ENCODE peak calls at places on chromosomes 5 and 9, in six cellular contexts. W, Z, X, O, I and E are unnamed samples.

GRCh38 chr5:151234476-151235238 is 10.8 kb upstream of the CCDC69 start:
- DNase-seq in W (no peak), Z (peak; percentile 33), X (peak; percentile 88), O (no peak), I (no peak), E (peak; percentile 21)

GRCh38 chr9:98980291-98980690 is 36.6 kb downstream of the COL15A1 start:
- DNase-seq in W (no peak), Z (no peak), X (no peak), O (no peak), I (no peak), E (no peak)

GRCh38 chr5:67879619-67880357 is 335.8 kb upstream of the PIK3R1 start:
- DNase-seq in W (peak; percentile 78), Z (peak; percentile 53), X (no peak), O (peak; percentile 84), I (no peak), E (no peak)

GRCh38 chr5:97979740-97980139 is 793.7 kb upstream of the RGMB start:
- DNase-seq in W (no peak), Z (peak; percentile 85), X (no peak), O (no peak), I (no peak), E (no peak)

GRCh38 chr9:100474082-100474949 is 1.4 kb downstream of the TMEFF1 start:
- DNase-seq in W (peak; percentile 23), Z (no peak), X (no peak), O (peak; percentile 23), I (peak; percentile 71), E (no peak)

GRCh38 chr9:73050887-73051550 is 98.2 kb upstream of the ALDH1A1 start:
- DNase-seq in W (no peak), Z (no peak), X (no peak), O (no peak), I (no peak), E (no peak)

GRCh38 chr5:68682400-68683152 is 411.2 kb upstream of the SLC30A5 start:
- DNase-seq in W (peak; percentile 11), Z (no peak), X (no peak), O (no peak), I (no peak), E (no peak)

GRCh38 chr5:1795931-1796330 is 3.7 kb downstream of the MRPL36 start:
- DNase-seq in W (no peak), Z (no peak), X (no peak), O (no peak), I (no peak), E (no peak)

GRCh38 chr5:140821375-140822280 is at the start of gene PCDHA5:
- DNase-seq in W (peak; percentile 13), Z (no peak), X (no peak), O (peak; percentile 33), I (no peak), E (no peak)

GRCh38 chr5:156093024-156093423 is 233.9 kb upstream of the SGCD start:
- DNase-seq in W (no peak), Z (no peak), X (no peak), O (no peak), I (no peak), E (no peak)

GRCh38 chr9:69255591-69255990 is 69.4 kb upstream of the ENTREP1 start:
- DNase-seq in W (no peak), Z (no peak), X (no peak), O (no peak), I (no peak), E (no peak)

GRCh38 chr5:137831526-137831925 is 36.1 kb upstream of the MYOT start:
- DNase-seq in W (no peak), Z (peak; percentile 49), X (no peak), O (no peak), I (no peak), E (no peak)
- TF ChIP-seq CTCF in W (no peak), Z (peak; percentile 28), X (peak; percentile 35), O (no peak), I (peak; percentile 55), E (no peak)

DNA sequence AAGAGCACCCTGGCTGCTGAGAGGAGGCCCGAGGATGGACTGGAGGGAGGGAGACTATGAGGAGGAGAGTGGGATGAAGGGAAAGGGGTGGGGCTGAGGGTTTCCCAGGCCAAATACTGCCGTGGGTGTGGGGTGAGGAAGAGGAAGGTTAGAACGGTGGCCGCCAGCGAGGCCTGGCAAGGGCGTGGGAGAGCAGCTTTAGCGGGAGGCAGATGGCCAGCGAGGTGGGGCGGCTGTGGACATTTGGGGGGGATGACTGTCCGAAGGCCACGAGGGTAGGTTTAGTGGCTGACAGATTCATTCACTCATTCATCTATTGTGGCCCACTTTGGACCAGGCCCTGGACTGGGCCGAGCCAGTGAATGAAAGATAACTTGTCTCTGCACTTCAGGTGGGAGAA is 47.8 kb upstream of the NEURL1B start:
- DNase-seq in W (no peak), Z (no peak), X (no peak), O (no peak), I (no peak), E (no peak)
- TF ChIP-seq CTCF in W (no peak), Z (no peak), X (no peak), O (no peak), I (no peak), E (no peak)

DNA sequence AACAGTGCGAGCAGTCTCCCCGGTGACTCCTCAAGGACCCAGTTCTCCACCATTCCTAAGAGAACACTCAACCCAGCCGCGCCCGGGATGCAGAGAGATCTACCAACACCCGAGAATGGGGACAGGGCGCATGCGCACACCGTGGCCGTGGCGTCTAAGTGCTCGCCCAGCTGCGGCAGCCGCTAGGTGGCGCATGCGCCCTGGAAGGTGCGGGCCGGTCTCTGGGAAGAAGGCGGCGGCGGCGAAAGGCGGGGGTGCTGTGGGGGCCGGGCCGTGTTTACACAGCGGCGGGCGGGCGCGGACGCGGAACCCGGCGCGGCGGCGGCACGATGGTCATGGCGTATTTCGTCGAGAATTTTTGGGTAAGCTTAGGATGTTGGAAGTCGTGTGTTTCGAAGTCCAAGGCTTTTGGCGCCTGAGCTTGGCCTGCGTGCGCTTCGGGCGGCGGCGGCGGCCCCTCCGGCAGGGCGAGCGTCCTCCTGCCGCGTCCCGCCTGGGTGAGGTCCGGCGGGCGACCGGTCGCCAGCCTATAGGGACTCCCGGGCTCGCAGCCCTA is at the start of gene FCHO2:
- DNase-seq in W (peak; percentile 96), Z (peak; percentile 97), X (peak; percentile 100), O (peak; percentile 99), I (peak; percentile 99), E (peak; percentile 98)
- TF ChIP-seq CTCF in W (peak; percentile 79), Z (peak; percentile 81), X (peak; percentile 76), O (peak; percentile 63), I (peak; percentile 92), E (peak; percentile 70)

GRCh38 chr9:121026260-121026691 is 23.8 kb downstream of the C5 start:
- DNase-seq in W (peak; percentile 32), Z (no peak), X (no peak), O (no peak), I (no peak), E (no peak)

GRCh38 chr9:121021294-121021693 is 28.8 kb downstream of the C5 start:
- DNase-seq in W (no peak), Z (no peak), X (no peak), O (no peak), I (no peak), E (no peak)

GRCh38 chr9:121024237-121024636 is 25.8 kb downstream of the C5 start:
- DNase-seq in W (no peak), Z (no peak), X (no peak), O (no peak), I (no peak), E (no peak)

GRCh38 chr9:121026768-121027167 is 23.3 kb downstream of the C5 start:
- DNase-seq in W (peak; percentile 12), Z (no peak), X (no peak), O (no peak), I (no peak), E (no peak)

DNA sequence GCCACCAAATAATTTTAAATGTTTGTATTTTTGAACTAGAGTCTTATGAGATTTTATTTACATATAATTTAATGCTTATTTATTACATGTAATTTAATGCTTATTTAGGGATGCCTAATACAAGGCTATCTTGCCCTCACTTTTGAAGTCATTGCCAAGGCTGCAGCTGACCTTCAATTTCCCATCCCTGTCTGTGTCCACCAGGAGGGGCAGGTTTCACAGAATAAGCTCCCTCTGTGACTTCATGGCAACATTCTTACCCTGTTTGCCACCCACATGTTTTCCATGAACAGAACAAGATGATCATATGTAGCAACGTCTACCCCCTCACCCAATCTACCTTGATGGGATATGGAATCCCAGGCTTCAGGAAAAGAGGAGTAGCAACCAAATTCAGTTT is 27.0 kb downstream of the C5 start:
- DNase-seq in W (peak; percentile 10), Z (peak; percentile 6), X (no peak), O (peak; percentile 3), I (no peak), E (no peak)
- TF ChIP-seq CTCF in W (no peak), Z (peak; percentile 17), X (no peak), O (peak; percentile 17), I (peak; percentile 47), E (no peak)